ENCODE peak calls at places on chromosomes 7 and 10, in ten cellular contexts. One of them, this sample, is unnamed. For H3K27me3, the result is how much of the 10 kb centered on the place peaks cover.

GRCh38 chr7:54544356-54545240 is 2.4 kb downstream of the VSTM2A start:
- DNase-seq in PC-3: no peak
- DNase-seq in CD4-positive, alpha-beta memory T cell: no peak
- DNase-seq in thoracic aorta: no peak
- DNase-seq in colonic mucosa: no peak
- DNase-seq in IMR-90: no peak
- DNase-seq in left lung: peak
- DNase-seq in endothelial cell of umbilical vein: no peak
- DNase-seq in foreskin keratinocyte: no peak
- DNase-seq in psoas muscle: no peak
- DNase-seq in this sample: no peak

GRCh38 chr7:132655071-132655761 is 78.9 kb upstream of the PLXNA4 start:
- DNase-seq in colonic mucosa: peak
- DNase-seq in CD4-positive, alpha-beta memory T cell: peak
- DNase-seq in PC-3: no peak
- DNase-seq in endothelial cell of umbilical vein: peak
- DNase-seq in foreskin keratinocyte: no peak
- DNase-seq in IMR-90: no peak
- DNase-seq in thoracic aorta: no peak
- DNase-seq in left lung: peak
- DNase-seq in psoas muscle: peak
- DNase-seq in this sample: peak

GRCh38 chr7:29410981-29411380 is 152.7 kb upstream of the PRR15 start:
- DNase-seq in endothelial cell of umbilical vein: no peak
- DNase-seq in thoracic aorta: no peak
- DNase-seq in left lung: no peak
- DNase-seq in foreskin keratinocyte: no peak
- DNase-seq in colonic mucosa: no peak
- DNase-seq in psoas muscle: no peak
- DNase-seq in PC-3: no peak
- DNase-seq in CD4-positive, alpha-beta memory T cell: no peak
- DNase-seq in IMR-90: no peak
- DNase-seq in this sample: no peak

GRCh38 chr10:63935705-63936104 is 414.5 kb downstream of the REEP3 start:
- DNase-seq in PC-3: peak
- DNase-seq in left lung: no peak
- DNase-seq in IMR-90: no peak
- DNase-seq in foreskin keratinocyte: peak
- DNase-seq in thoracic aorta: no peak
- DNase-seq in CD4-positive, alpha-beta memory T cell: no peak
- DNase-seq in colonic mucosa: no peak
- DNase-seq in endothelial cell of umbilical vein: no peak
- DNase-seq in psoas muscle: no peak
- DNase-seq in this sample: peak

GRCh38 chr10:8913720-8914119 is 859.2 kb downstream of the GATA3 start:
- DNase-seq in foreskin keratinocyte: peak
- DNase-seq in psoas muscle: no peak
- DNase-seq in left lung: no peak
- DNase-seq in PC-3: peak
- DNase-seq in thoracic aorta: no peak
- DNase-seq in endothelial cell of umbilical vein: no peak
- DNase-seq in CD4-positive, alpha-beta memory T cell: no peak
- DNase-seq in colonic mucosa: no peak
- DNase-seq in IMR-90: no peak
- DNase-seq in this sample: no peak

GRCh38 chr7:99525713-99526440 is 21.4 kb downstream of the ZKSCAN5 start:
- DNase-seq in colonic mucosa: no peak
- DNase-seq in left lung: no peak
- DNase-seq in CD4-positive, alpha-beta memory T cell: no peak
- DNase-seq in endothelial cell of umbilical vein: no peak
- DNase-seq in IMR-90: no peak
- DNase-seq in PC-3: peak
- DNase-seq in foreskin keratinocyte: no peak
- DNase-seq in psoas muscle: no peak
- DNase-seq in thoracic aorta: no peak
- DNase-seq in this sample: no peak

GRCh38 chr10:91162050-91162494 is 58.4 kb upstream of the PCGF5 start:
- DNase-seq in PC-3: peak
- DNase-seq in endothelial cell of umbilical vein: no peak
- DNase-seq in left lung: no peak
- DNase-seq in CD4-positive, alpha-beta memory T cell: no peak
- DNase-seq in foreskin keratinocyte: no peak
- DNase-seq in thoracic aorta: no peak
- DNase-seq in psoas muscle: no peak
- DNase-seq in colonic mucosa: no peak
- DNase-seq in IMR-90: peak
- DNase-seq in this sample: no peak

GRCh38 chr10:5894873-5895272 is 4.8 kb downstream of the FBH1 start:
- DNase-seq in endothelial cell of umbilical vein: no peak
- DNase-seq in psoas muscle: no peak
- DNase-seq in thoracic aorta: no peak
- DNase-seq in IMR-90: no peak
- DNase-seq in foreskin keratinocyte: no peak
- DNase-seq in CD4-positive, alpha-beta memory T cell: no peak
- DNase-seq in left lung: no peak
- DNase-seq in PC-3: no peak
- DNase-seq in colonic mucosa: no peak
- DNase-seq in this sample: no peak

GRCh38 chr10:98570764-98571163 is 124.0 kb upstream of the HPS1 start:
- DNase-seq in left lung: no peak
- DNase-seq in CD4-positive, alpha-beta memory T cell: no peak
- DNase-seq in colonic mucosa: no peak
- DNase-seq in PC-3: no peak
- DNase-seq in psoas muscle: no peak
- DNase-seq in endothelial cell of umbilical vein: no peak
- DNase-seq in IMR-90: no peak
- DNase-seq in thoracic aorta: no peak
- DNase-seq in foreskin keratinocyte: no peak
- DNase-seq in this sample: no peak

GRCh38 chr10:22022257-22023051 is 18.9 kb upstream of the DNAJC1 start:
- DNase-seq in IMR-90: no peak
- DNase-seq in thoracic aorta: no peak
- DNase-seq in CD4-positive, alpha-beta memory T cell: peak
- DNase-seq in colonic mucosa: peak
- DNase-seq in foreskin keratinocyte: no peak
- DNase-seq in left lung: no peak
- DNase-seq in endothelial cell of umbilical vein: no peak
- DNase-seq in PC-3: no peak
- DNase-seq in psoas muscle: no peak
- DNase-seq in this sample: peak

DNA sequence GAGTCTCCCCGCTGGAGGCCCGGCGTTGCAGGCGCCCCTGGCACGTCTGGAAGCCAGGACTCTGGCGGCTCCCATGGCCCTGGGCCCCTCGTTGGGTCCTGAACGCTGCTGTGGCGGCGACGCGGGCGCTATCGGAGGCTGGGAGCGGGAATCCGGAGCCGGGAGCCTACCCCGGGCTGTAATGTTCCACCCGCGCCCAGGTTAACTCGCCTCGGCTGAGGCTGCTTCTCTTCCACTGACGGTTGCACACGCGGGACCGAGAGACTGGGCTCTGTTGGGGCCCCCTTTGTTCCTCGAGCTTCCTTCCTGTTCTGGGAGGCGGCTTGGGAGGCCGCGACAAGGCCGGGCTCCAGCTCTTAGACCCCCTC is 1.3 kb upstream of the HOXA5 start:
- DNase-seq in colonic mucosa: peak
- DNase-seq in left lung: peak
- DNase-seq in CD4-positive, alpha-beta memory T cell: no peak
- DNase-seq in foreskin keratinocyte: no peak
- DNase-seq in psoas muscle: peak
- DNase-seq in thoracic aorta: no peak
- DNase-seq in IMR-90: no peak
- DNase-seq in PC-3: no peak
- DNase-seq in endothelial cell of umbilical vein: no peak
- DNase-seq in this sample: no peak
- H3K27me3 ChIP-seq in colonic mucosa: under half
- H3K27me3 ChIP-seq in left lung: half or more
- H3K27me3 ChIP-seq in CD4-positive, alpha-beta memory T cell: under half
- H3K27me3 ChIP-seq in foreskin keratinocyte: under half
- H3K27me3 ChIP-seq in psoas muscle: under half
- H3K27me3 ChIP-seq in thoracic aorta: under half
- H3K27me3 ChIP-seq in IMR-90: under half
- H3K27me3 ChIP-seq in PC-3: under half
- H3K27me3 ChIP-seq in endothelial cell of umbilical vein: under half
- H3K27me3 ChIP-seq in this sample: half or more

GRCh38 chr7:121531175-121532070 is 135.3 kb upstream of the FAM3C start:
- DNase-seq in psoas muscle: no peak
- DNase-seq in CD4-positive, alpha-beta memory T cell: no peak
- DNase-seq in IMR-90: no peak
- DNase-seq in endothelial cell of umbilical vein: peak
- DNase-seq in foreskin keratinocyte: peak
- DNase-seq in thoracic aorta: no peak
- DNase-seq in left lung: no peak
- DNase-seq in PC-3: peak
- DNase-seq in colonic mucosa: no peak
- DNase-seq in this sample: peak
- H3K27me3 ChIP-seq in psoas muscle: under half
- H3K27me3 ChIP-seq in CD4-positive, alpha-beta memory T cell: under half
- H3K27me3 ChIP-seq in IMR-90: under half
- H3K27me3 ChIP-seq in endothelial cell of umbilical vein: under half
- H3K27me3 ChIP-seq in foreskin keratinocyte: under half
- H3K27me3 ChIP-seq in thoracic aorta: under half
- H3K27me3 ChIP-seq in left lung: under half
- H3K27me3 ChIP-seq in PC-3: under half
- H3K27me3 ChIP-seq in colonic mucosa: under half
- H3K27me3 ChIP-seq in this sample: under half

GRCh38 chr7:2640858-2641257 is 9.1 kb downstream of the TTYH3 start:
- DNase-seq in colonic mucosa: no peak
- DNase-seq in psoas muscle: no peak
- DNase-seq in endothelial cell of umbilical vein: no peak
- DNase-seq in IMR-90: no peak
- DNase-seq in left lung: no peak
- DNase-seq in thoracic aorta: no peak
- DNase-seq in CD4-positive, alpha-beta memory T cell: no peak
- DNase-seq in foreskin keratinocyte: no peak
- DNase-seq in PC-3: no peak
- DNase-seq in this sample: no peak
- H3K27me3 ChIP-seq in colonic mucosa: under half
- H3K27me3 ChIP-seq in psoas muscle: under half
- H3K27me3 ChIP-seq in endothelial cell of umbilical vein: under half
- H3K27me3 ChIP-seq in IMR-90: under half
- H3K27me3 ChIP-seq in left lung: under half
- H3K27me3 ChIP-seq in thoracic aorta: under half
- H3K27me3 ChIP-seq in CD4-positive, alpha-beta memory T cell: under half
- H3K27me3 ChIP-seq in foreskin keratinocyte: under half
- H3K27me3 ChIP-seq in PC-3: under half
- H3K27me3 ChIP-seq in this sample: under half

DNA sequence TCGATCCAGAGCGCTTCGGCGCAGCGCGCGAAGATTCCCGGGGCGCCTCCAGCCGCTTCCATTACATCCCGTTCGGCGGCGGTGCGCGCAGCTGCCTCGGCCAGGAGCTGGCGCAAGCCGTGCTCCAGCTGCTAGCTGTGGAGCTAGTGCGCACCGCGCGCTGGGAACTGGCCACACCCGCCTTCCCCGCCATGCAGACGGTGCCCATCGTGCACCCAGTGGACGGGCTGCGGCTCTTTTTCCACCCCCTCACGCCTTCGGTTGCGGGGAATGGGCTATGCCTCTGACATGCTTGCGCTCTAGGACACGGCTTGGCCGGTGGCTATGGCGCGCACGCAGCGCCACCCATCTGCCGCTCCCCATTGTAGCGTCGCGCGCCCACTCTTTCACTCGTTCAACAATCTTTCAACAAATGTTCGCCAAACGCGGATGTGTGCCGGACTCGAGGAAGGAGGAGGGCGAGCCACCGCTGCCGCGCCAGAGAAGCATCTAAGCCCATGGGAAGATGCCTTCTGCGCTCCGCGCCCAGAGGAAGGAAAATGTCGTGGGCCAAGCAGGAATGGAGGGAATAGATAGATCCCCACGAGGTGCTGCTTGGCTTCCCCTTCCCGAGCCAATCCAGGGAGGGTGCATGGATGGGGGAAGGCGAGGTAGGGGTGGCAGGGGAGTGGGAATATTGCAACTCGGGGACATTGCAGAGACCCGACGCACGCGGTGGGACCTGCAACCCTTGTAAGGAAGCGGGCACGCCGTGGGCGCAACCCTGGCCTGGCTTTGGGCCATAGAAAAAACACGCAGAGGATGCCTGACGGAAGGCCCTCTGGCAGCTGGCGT is 5.1 kb upstream of the CYP26A1 start:
- DNase-seq in psoas muscle: no peak
- DNase-seq in left lung: peak
- DNase-seq in foreskin keratinocyte: peak
- DNase-seq in CD4-positive, alpha-beta memory T cell: no peak
- DNase-seq in thoracic aorta: no peak
- DNase-seq in IMR-90: peak
- DNase-seq in colonic mucosa: no peak
- DNase-seq in endothelial cell of umbilical vein: peak
- DNase-seq in PC-3: no peak
- DNase-seq in this sample: peak
- H3K27me3 ChIP-seq in psoas muscle: half or more
- H3K27me3 ChIP-seq in left lung: half or more
- H3K27me3 ChIP-seq in foreskin keratinocyte: half or more
- H3K27me3 ChIP-seq in CD4-positive, alpha-beta memory T cell: under half
- H3K27me3 ChIP-seq in thoracic aorta: under half
- H3K27me3 ChIP-seq in IMR-90: half or more
- H3K27me3 ChIP-seq in colonic mucosa: half or more
- H3K27me3 ChIP-seq in endothelial cell of umbilical vein: under half
- H3K27me3 ChIP-seq in PC-3: under half
- H3K27me3 ChIP-seq in this sample: half or more